ENCODE peak calls at places on chromosomes 3 and 15, in nine cellular contexts. S, Z, F, I, J, X, B, O and W are unnamed samples.

GRCh38 chr3:27859821-27860220 is 137.7 kb upstream of the EOMES start:
- DNase-seq in I (no peak), S (no peak), O (no peak), Z (no peak), X (no peak), F (peak; percentile 22), B (no peak), J (no peak), W (no peak)

GRCh38 chr3:8069981-8070380 is 431.6 kb upstream of the LMCD1 start:
- DNase-seq in S (no peak), O (no peak), X (no peak), J (no peak), Z (no peak), F (no peak), B (no peak), I (no peak), W (no peak)

GRCh38 chr3:119794971-119795612 is 13.2 kb downstream of the NR1I2 start:
- DNase-seq in X (peak; percentile 35), O (no peak), Z (no peak), S (no peak), J (no peak), B (no peak), I (no peak), F (no peak), W (no peak)

GRCh38 chr15:55247766-55248427 is 41.7 kb downstream of the RAB27A start:
- DNase-seq in O (no peak), F (no peak), I (no peak), X (no peak), B (no peak), Z (no peak), S (no peak), J (peak; percentile 51), W (no peak)

GRCh38 chr15:88908697-88909621 is 4.2 kb downstream of the MFGE8 start:
- DNase-seq in B (no peak), I (no peak), O (no peak), F (no peak), Z (peak; percentile 11), J (no peak), X (no peak), S (peak; percentile 73), W (no peak)

GRCh38 chr3:141895731-141896130 is 19.3 kb downstream of the ATP1B3 start:
- DNase-seq in O (no peak), F (no peak), Z (no peak), S (no peak), B (no peak), I (no peak), X (no peak), J (no peak), W (no peak)

GRCh38 chr3:48897401-48898376 is 993 bp downstream of the SLC25A20 start:
- DNase-seq in J (peak; percentile 34), Z (no peak), O (peak; percentile 30), X (no peak), I (no peak), F (peak; percentile 21), B (no peak), S (no peak), W (no peak)

GRCh38 chr3:45666729-45667440 is 22.3 kb upstream of the SACM1L start:
- DNase-seq in X (no peak), S (peak; percentile 69), F (no peak), I (no peak), O (no peak), Z (no peak), B (peak; percentile 60), J (no peak), W (no peak)

GRCh38 chr3:168659015-168659414 is 563.3 kb upstream of the GOLIM4 start:
- DNase-seq in X (no peak), S (no peak), B (no peak), Z (no peak), F (no peak), J (no peak), O (no peak), I (no peak), W (no peak)

GRCh38 chr3:49813497-49814174 is at the start of gene UBA7:
- DNase-seq in S (peak; percentile 80), X (no peak), J (peak; percentile 72), B (peak; percentile 48), O (peak; percentile 15), F (peak; percentile 39), Z (peak; percentile 86), I (peak; percentile 32), W (no peak)

GRCh38 chr3:4820296-4821121 is 158.7 kb upstream of the BHLHE40 start:
- DNase-seq in B (no peak), J (no peak), X (no peak), O (no peak), I (no peak), Z (no peak), S (no peak), F (no peak), W (no peak)

GRCh38 chr15:42921049-42921731 is 612 bp upstream of the TTBK2 start:
- DNase-seq in F (peak; percentile 21), I (peak; percentile 32), Z (no peak), S (peak; percentile 8), J (peak; percentile 38), B (no peak), X (no peak), O (peak; percentile 39), W (no peak)

GRCh38 chr3:23567917-23568316 is 237.8 kb upstream of the UBE2E1 start:
- DNase-seq in O (peak; percentile 8), B (no peak), X (no peak), S (peak; percentile 95), F (no peak), Z (no peak), J (no peak), I (no peak), W (no peak)

GRCh38 chr3:182769673-182770072 is 23.6 kb upstream of the ATP11B start:
- DNase-seq in X (no peak), F (no peak), J (no peak), S (no peak), Z (no peak), I (no peak), O (no peak), B (no peak), W (no peak)

DNA sequence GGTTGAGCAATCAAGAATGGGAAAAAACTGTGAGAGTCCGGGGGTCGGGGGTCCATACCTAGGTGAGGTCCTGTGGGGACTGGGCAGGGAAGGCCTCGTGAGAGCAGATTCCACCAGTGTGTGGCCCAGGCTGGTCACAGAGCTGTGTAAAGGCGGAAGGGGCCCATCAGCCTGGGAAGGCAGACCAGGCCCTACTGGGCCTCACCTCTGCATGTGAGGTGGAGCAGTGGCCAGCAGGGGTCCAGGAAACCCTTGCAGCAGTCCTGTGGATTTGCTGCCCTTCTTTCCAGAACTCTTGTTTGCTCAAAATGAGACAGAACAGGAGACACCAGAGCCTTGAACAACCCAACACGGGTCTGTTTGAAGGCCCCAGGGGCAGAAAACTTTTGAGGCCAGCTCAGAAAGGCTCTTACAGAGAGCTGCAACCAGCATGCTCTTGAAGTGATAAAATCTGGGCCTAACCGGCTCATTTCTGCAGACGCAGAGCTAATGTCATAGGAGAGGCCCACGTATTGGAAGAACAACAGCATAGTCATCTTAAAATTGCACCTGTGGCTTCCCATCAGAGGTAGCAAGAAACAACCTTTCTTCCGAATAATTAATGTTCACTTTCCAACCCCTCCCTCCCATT is 30.3 kb upstream of the HHATL start:
- DNase-seq in J (peak; percentile 7), I (no peak), Z (no peak), O (no peak), S (no peak), B (no peak), X (no peak), F (no peak), W (no peak)
- TF ChIP-seq CTCF in J (no peak), I (no peak), Z (no peak), O (no peak), S (peak; percentile 5), B (no peak), X (no peak), F (no peak), W (no peak)

GRCh38 chr15:38401716-38402115 is 52.2 kb upstream of the FAM98B start:
- DNase-seq in B (no peak), O (no peak), X (no peak), Z (no peak), J (no peak), F (no peak), I (no peak), S (no peak), W (no peak)
- TF ChIP-seq CTCF in B (no peak), O (no peak), X (no peak), Z (no peak), J (no peak), F (no peak), I (no peak), S (no peak), W (no peak)

DNA sequence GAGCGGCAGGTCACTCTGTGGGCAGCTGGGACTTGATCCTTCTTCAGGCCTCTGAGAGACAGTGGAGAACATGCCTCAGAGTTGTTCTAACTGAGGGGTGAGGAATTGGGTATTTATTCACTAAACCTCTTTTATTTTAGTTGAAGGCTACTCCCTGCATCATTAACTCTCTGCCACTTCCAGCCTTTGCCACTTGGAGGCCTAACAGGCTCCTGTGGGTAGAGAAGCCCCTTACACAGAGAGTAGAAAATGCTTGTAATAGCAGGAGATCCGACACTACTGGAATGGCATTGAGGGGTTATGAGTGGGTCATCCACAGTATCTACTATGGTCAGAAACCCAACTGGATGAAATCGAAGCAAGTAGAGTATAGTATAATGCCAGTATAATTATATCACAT is 81.7 kb downstream of the RYR3 start:
- DNase-seq in I (no peak), X (peak; percentile 22), S (no peak), B (no peak), Z (no peak), J (no peak), F (no peak), O (no peak), W (no peak)
- TF ChIP-seq CTCF in I (no peak), X (no peak), S (no peak), B (no peak), Z (no peak), J (no peak), F (no peak), O (no peak), W (no peak)

GRCh38 chr3:107933450-107933849 is 157.4 kb downstream of the CD47 start:
- DNase-seq in I (no peak), X (no peak), O (no peak), B (no peak), F (no peak), J (no peak), Z (no peak), S (no peak), W (no peak)

GRCh38 chr3:107939621-107940236 is 151.1 kb downstream of the CD47 start:
- DNase-seq in O (no peak), B (no peak), S (no peak), I (peak; percentile 45), X (no peak), Z (no peak), F (no peak), J (no peak), W (no peak)

GRCh38 chr3:107934808-107935207 is 156.0 kb downstream of the CD47 start:
- DNase-seq in I (no peak), X (no peak), Z (no peak), B (no peak), O (no peak), S (no peak), F (no peak), J (no peak), W (no peak)

GRCh38 chr3:107942244-107942643 is 148.6 kb downstream of the CD47 start:
- DNase-seq in Z (peak; percentile 11), F (no peak), I (no peak), S (peak; percentile 13), B (no peak), J (no peak), X (no peak), O (no peak), W (no peak)

DNA sequence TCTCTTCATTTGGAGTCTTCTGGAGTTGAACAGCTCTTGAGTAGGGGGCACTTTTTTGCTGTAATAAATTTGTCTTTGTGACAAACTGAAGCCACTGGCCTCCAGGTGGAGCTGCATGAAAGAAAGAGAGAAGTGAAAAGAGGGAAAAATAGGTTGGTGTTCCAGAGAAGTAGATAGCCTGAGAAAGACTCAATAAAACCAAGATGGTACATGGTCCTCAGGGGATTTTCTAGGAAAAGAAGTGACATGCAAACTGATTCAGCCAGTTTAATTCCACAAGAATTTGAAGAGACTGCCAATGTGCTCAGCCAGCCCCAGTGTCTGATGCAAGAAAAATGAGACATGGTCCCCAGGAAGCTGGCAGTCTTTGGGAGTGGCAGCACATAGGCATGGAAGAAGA is 152.7 kb downstream of the CD47 start:
- DNase-seq in I (peak; percentile 14), Z (no peak), J (peak; percentile 40), B (no peak), F (peak; percentile 16), X (peak; percentile 32), S (peak; percentile 42), O (no peak), W (no peak)
- TF ChIP-seq CTCF in I (peak; percentile 58), Z (peak; percentile 15), J (peak; percentile 39), B (peak; percentile 63), F (no peak), X (peak; percentile 18), S (peak; percentile 57), O (peak; percentile 42), W (no peak)